ENCODE peak calls at places on chromosomes 7 and 10, in six cellular contexts. B is suprapubic skin, P is A549, X is SK-N-SH, Y is transverse colon, V is sigmoid colon. K is an unnamed sample.

GRCh38 chr10:114635101-114635500 is 23.0 kb downstream of the ABLIM1 start:
- DNase-seq in B (no peak), P (no peak), X (no peak), Y (no peak), V (no peak), K (no peak)

GRCh38 chr10:132861116-132861691 is 75.3 kb upstream of the NKX6-2 start:
- DNase-seq in B (peak), P (no peak), X (no peak), Y (no peak), V (peak), K (no peak)

GRCh38 chr7:12770227-12770975 is 83.0 kb downstream of the ARL4A start:
- DNase-seq in B (no peak), P (no peak), X (no peak), Y (peak), V (no peak), K (no peak)

GRCh38 chr7:33849961-33850559 is 55.3 kb upstream of the BMPER start:
- DNase-seq in B (no peak), P (no peak), X (no peak), Y (peak), V (no peak), K (no peak)

GRCh38 chr7:111364413-111364812 is 197.9 kb downstream of the IMMP2L start:
- DNase-seq in B (no peak), P (no peak), X (no peak), Y (no peak), V (no peak), K (no peak)

GRCh38 chr7:66921918-66922486 is 977 bp downstream of the TMEM248 start:
- DNase-seq in B (no peak), P (no peak), X (peak), Y (peak), V (no peak), K (no peak)

GRCh38 chr10:9140373-9140772 is 1085.9 kb downstream of the GATA3 start:
- DNase-seq in B (no peak), P (no peak), X (no peak), Y (no peak), V (no peak), K (no peak)

GRCh38 chr10:58647770-58648169 is 135.1 kb downstream of the BICC1 start:
- DNase-seq in B (no peak), P (no peak), X (no peak), Y (no peak), V (no peak), K (no peak)

GRCh38 chr7:130144632-130145171 is 60.5 kb downstream of the TMEM209 start:
- DNase-seq in B (no peak), P (peak), X (no peak), Y (no peak), V (no peak), K (no peak)

GRCh38 chr7:136228185-136228584 is 251.0 kb upstream of the MTPN start:
- DNase-seq in B (no peak), P (no peak), X (no peak), Y (no peak), V (no peak), K (no peak)

GRCh38 chr10:110312206-110312605 is 7.5 kb upstream of the SMNDC1 start:
- DNase-seq in B (no peak), P (no peak), X (no peak), Y (no peak), V (no peak), K (no peak)

GRCh38 chr10:69360485-69361302 is 56.0 kb downstream of the TACR2 start:
- DNase-seq in B (no peak), P (peak), X (no peak), Y (peak), V (peak), K (no peak)

GRCh38 chr7:151091431-151091830 is 5.2 kb downstream of the AGAP3 start:
- DNase-seq in B (no peak), P (peak), X (no peak), Y (peak), V (no peak), K (no peak)

GRCh38 chr7:102426268-102427031 is 6.9 kb upstream of the ORAI2 start:
- DNase-seq in B (no peak), P (no peak), X (no peak), Y (peak), V (no peak), K (no peak)

GRCh38 chr10:114487815-114488536 is 83.7 kb upstream of the AFAP1L2 start:
- DNase-seq in B (no peak), P (no peak), X (no peak), Y (no peak), V (no peak), K (no peak)

GRCh38 chr10:31808258-31809218 is 120.1 kb downstream of the ARHGAP12 start:
- DNase-seq in B (no peak), P (no peak), X (peak), Y (peak), V (peak), K (no peak)
- TF ChIP-seq CTCF in B (peak), P (peak), X (peak), Y (peak), V (peak), K (peak)

GRCh38 chr10:43980313-43980712 is 331.6 kb upstream of the ZNF32 start:
- DNase-seq in B (no peak), P (no peak), X (no peak), Y (no peak), V (no peak), K (no peak)

GRCh38 chr10:43981696-43982095 is 333.0 kb upstream of the ZNF32 start:
- DNase-seq in B (no peak), P (no peak), X (no peak), Y (no peak), V (no peak), K (no peak)

GRCh38 chr10:43982250-43982649 is 333.6 kb upstream of the ZNF32 start:
- DNase-seq in B (no peak), P (no peak), X (no peak), Y (no peak), V (no peak), K (no peak)

GRCh38 chr10:43980715-43981114 is 332.0 kb upstream of the ZNF32 start:
- DNase-seq in B (no peak), P (no peak), X (no peak), Y (no peak), V (no peak), K (no peak)

DNA sequence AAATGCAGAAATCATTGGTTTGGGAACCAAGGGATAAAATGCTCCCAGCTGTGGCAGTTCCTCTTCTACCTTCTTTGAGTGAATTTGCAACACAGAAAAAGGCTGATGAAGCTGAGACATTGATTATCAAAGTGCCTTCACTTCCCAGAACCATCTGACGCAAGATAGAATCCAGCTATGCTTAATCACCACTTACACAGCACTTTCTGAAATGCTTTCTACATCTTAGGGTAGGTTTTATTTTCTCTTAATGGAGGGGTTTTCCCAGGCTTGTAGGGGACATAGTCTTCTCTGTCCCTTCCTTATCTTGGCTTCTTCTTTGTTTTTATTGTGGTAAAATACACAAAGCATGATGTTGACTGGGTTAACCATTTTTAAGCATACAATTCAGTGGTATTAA is 332.6 kb upstream of the ZNF32 start:
- DNase-seq in B (no peak), P (no peak), X (no peak), Y (no peak), V (no peak), K (no peak)
- TF ChIP-seq EP300 in B (no peak), P (no peak), X (no peak), Y (no peak), V (no peak), K (no peak)

GRCh38 chr10:14184841-14185500 is 145.8 kb downstream of the FRMD4A start:
- DNase-seq in B (no peak), P (no peak), X (no peak), Y (peak), V (no peak), K (no peak)
- H3K27ac ChIP-seq in B (peak), P (no peak), X (no peak), Y (no peak), V (no peak), K (no peak)

GRCh38 chr7:101216860-101217387 is 457 bp downstream of the PLOD3 start:
- DNase-seq in B (no peak), P (no peak), X (no peak), Y (no peak), V (no peak), K (no peak)
- TF ChIP-seq CTCF in B (no peak), P (no peak), X (peak), Y (no peak), V (no peak), K (no peak)

GRCh38 chr7:93279541-93279940 is 47.4 kb downstream of the VPS50 start:
- DNase-seq in B (no peak), P (no peak), X (no peak), Y (no peak), V (no peak), K (no peak)
- TF ChIP-seq EP300 in B (no peak), P (no peak), X (no peak), Y (no peak), V (no peak), K (no peak)